ENCODE peak calls at places on chromosomes 11 and 22, in eight cellular contexts. F, O, U, C, G, L, W and Q are unnamed samples.
A peak's percentile ranks its signal among the peaks of the same experiment; 100 is the strongest.

GRCh38 chr11:45665933-45666647 is 668 bp upstream of the CHST1 start:
- DNase-seq in F (no peak), O (no peak), U (no peak), C (no peak), G (no peak), L (no peak), W (no peak), Q (no peak)

GRCh38 chr11:134254433-134254832 is 1.1 kb downstream of the ACAD8 start:
- DNase-seq in F (no peak), O (no peak), U (no peak), C (no peak), G (no peak), L (no peak), W (no peak), Q (no peak)

GRCh38 chr11:120219157-120219934 is 8.5 kb downstream of the OAF start:
- DNase-seq in F (peak; percentile 10), O (no peak), U (no peak), C (no peak), G (no peak), L (no peak), W (no peak), Q (no peak)

GRCh38 chr22:37274380-37274862 is 7.9 kb upstream of the CYTH4 start:
- DNase-seq in F (peak; percentile 95), O (no peak), U (no peak), C (no peak), G (no peak), L (no peak), W (no peak), Q (no peak)

GRCh38 chr22:44583076-44583760 is 85.2 kb upstream of the RTL6 start:
- DNase-seq in F (peak; percentile 19), O (peak; percentile 37), U (peak; percentile 13), C (no peak), G (no peak), L (peak; percentile 22), W (no peak), Q (no peak)

GRCh38 chr11:61545341-61545740 is 35.5 kb downstream of the SYT7 start:
- DNase-seq in F (no peak), O (no peak), U (peak; percentile 50), C (no peak), G (no peak), L (peak; percentile 33), W (no peak), Q (no peak)

GRCh38 chr11:2588809-2589537 is 110.8 kb downstream of the KCNQ1OT1 start:
- DNase-seq in F (no peak), O (no peak), U (no peak), C (no peak), G (no peak), L (no peak), W (peak; percentile 70), Q (no peak)

GRCh38 chr11:9574806-9575530 is 1.5 kb downstream of the WEE1 start:
- DNase-seq in F (peak; percentile 15), O (peak; percentile 80), U (peak; percentile 91), C (peak; percentile 76), G (peak; percentile 84), L (peak; percentile 77), W (peak; percentile 93), Q (no peak)

GRCh38 chr11:15158351-15159015 is 43.8 kb downstream of the INSC start:
- DNase-seq in F (no peak), O (peak; percentile 53), U (peak; percentile 91), C (no peak), G (no peak), L (peak; percentile 25), W (no peak), Q (no peak)

GRCh38 chr11:124891390-124891861 is 6.2 kb downstream of the ROBO4 start:
- DNase-seq in F (peak; percentile 25), O (no peak), U (no peak), C (no peak), G (peak; percentile 36), L (no peak), W (no peak), Q (no peak)

GRCh38 chr11:23729088-23729487 is 767.8 kb upstream of the LUZP2 start:
- DNase-seq in F (no peak), O (no peak), U (no peak), C (no peak), G (no peak), L (no peak), W (no peak), Q (no peak)

GRCh38 chr11:90252053-90252452 is 29.2 kb upstream of the CHORDC1 start:
- DNase-seq in F (peak; percentile 50), O (no peak), U (no peak), C (no peak), G (no peak), L (no peak), W (no peak), Q (no peak)